ENCODE peak calls at places on chromosomes 7 and 10, in six cellular contexts. E, G, Y, O, H and K are unnamed samples.

GRCh38 chr7:3747452-3747851 is 446.4 kb downstream of the SDK1 start:
- DNase-seq in Y (no peak), H (no peak), G (no peak), E (no peak), O (no peak), K (no peak)

GRCh38 chr7:27400168-27400567 is 157.6 kb downstream of the EVX1 start:
- DNase-seq in Y (no peak), H (no peak), G (no peak), O (no peak), E (no peak), K (no peak)

GRCh38 chr10:62373995-62374861 is at the start of gene ZNF365:
- DNase-seq in G (no peak), O (no peak), E (no peak), Y (peak), H (peak), K (peak)

GRCh38 chr10:48543445-48543844 is 61.4 kb downstream of the ARHGAP22 start:
- DNase-seq in H (no peak), E (no peak), G (no peak), Y (no peak), O (no peak), K (no peak)

GRCh38 chr7:36129048-36129534 is 24.0 kb upstream of the EEPD1 start:
- DNase-seq in H (no peak), Y (no peak), G (peak), O (no peak), E (no peak), K (no peak)

GRCh38 chr7:69545175-69545574 is 53.1 kb upstream of the AUTS2 start:
- DNase-seq in E (no peak), G (no peak), Y (no peak), H (no peak), O (no peak), K (no peak)

GRCh38 chr7:157543276-157543675 is 206.5 kb downstream of the DNAJB6 start:
- DNase-seq in G (no peak), H (no peak), E (no peak), O (no peak), Y (no peak), K (no peak)

GRCh38 chr7:18610331-18610948 is 114.9 kb downstream of the HDAC9 start:
- DNase-seq in E (no peak), G (peak), Y (no peak), O (no peak), H (peak), K (peak)

GRCh38 chr7:92255308-92255707 is 9.5 kb downstream of the ANKIB1 start:
- DNase-seq in H (no peak), E (no peak), G (no peak), Y (no peak), O (no peak), K (no peak)

GRCh38 chr10:109696981-109697775 is 226.1 kb downstream of the XPNPEP1 start:
- DNase-seq in H (no peak), E (no peak), G (no peak), Y (no peak), O (no peak), K (no peak)

GRCh38 chr7:157700237-157701005 is 363.6 kb downstream of the DNAJB6 start:
- DNase-seq in G (no peak), O (no peak), E (no peak), H (no peak), Y (no peak), K (no peak)

GRCh38 chr10:117362313-117362712 is 12.9 kb downstream of the PDZD8 start:
- DNase-seq in Y (no peak), E (no peak), O (no peak), H (no peak), G (no peak), K (no peak)

GRCh38 chr10:70335246-70335613 is 47.2 kb downstream of the LRRC20 start:
- DNase-seq in O (no peak), H (no peak), Y (no peak), E (no peak), G (no peak), K (no peak)

GRCh38 chr7:44607141-44608068 is 978 bp downstream of the OGDH start:
- DNase-seq in O (no peak), E (no peak), H (no peak), Y (no peak), G (no peak), K (no peak)

GRCh38 chr10:36256905-36257304 is 614.8 kb upstream of the FZD8 start:
- DNase-seq in H (no peak), O (no peak), E (no peak), G (no peak), Y (no peak), K (no peak)

GRCh38 chr7:31114593-31115343 is 62.7 kb downstream of the ADCYAP1R1 start:
- DNase-seq in E (no peak), G (no peak), Y (no peak), H (peak), O (no peak), K (no peak)

GRCh38 chr10:108791794-108792474 is 1131.4 kb downstream of the XPNPEP1 start:
- DNase-seq in Y (no peak), G (no peak), E (no peak), O (no peak), H (no peak), K (no peak)

GRCh38 chr10:35890061-35890969 is 248.2 kb upstream of the FZD8 start:
- DNase-seq in H (no peak), G (no peak), O (no peak), Y (no peak), E (no peak), K (no peak)

GRCh38 chr10:86960003-86960862 is 1.8 kb downstream of the SNCG start:
- DNase-seq in E (peak), Y (peak), O (peak), G (peak), H (peak), K (peak)

GRCh38 chr10:13820119-13820518 is 233.4 kb downstream of the PRPF18 start:
- DNase-seq in G (no peak), E (no peak), O (no peak), Y (no peak), H (no peak), K (no peak)

GRCh38 chr10:74787457-74787856 is 38.9 kb upstream of the KAT6B start:
- DNase-seq in E (no peak), H (no peak), O (no peak), G (no peak), Y (peak), K (no peak)

GRCh38 chr10:91590904-91591791 is 41.7 kb downstream of the PPP1R3C start:
- DNase-seq in G (no peak), O (no peak), H (no peak), E (peak), Y (no peak), K (peak)

GRCh38 chr10:36489181-36489927 is 636.0 kb upstream of the ANKRD30A start:
- DNase-seq in G (no peak), H (no peak), Y (no peak), O (no peak), E (no peak), K (no peak)

GRCh38 chr7:55147101-55147500 is 128.3 kb downstream of the EGFR start:
- DNase-seq in G (no peak), E (no peak), Y (no peak), H (no peak), O (no peak), K (no peak)

GRCh38 chr10:49284356-49284755 is 14.6 kb upstream of the C10orf71 start:
- DNase-seq in O (no peak), H (no peak), Y (no peak), G (no peak), E (no peak), K (no peak)

GRCh38 chr10:23037561-23037960 is 57.8 kb upstream of the MSRB2 start:
- DNase-seq in Y (no peak), H (no peak), G (no peak), E (no peak), O (no peak), K (no peak)

GRCh38 chr7:54187886-54188518 is 354.2 kb upstream of the VSTM2A start:
- DNase-seq in Y (no peak), H (no peak), E (no peak), G (no peak), O (no peak), K (no peak)

GRCh38 chr7:30330134-30331111 is 46.0 kb downstream of the ZNRF2 start:
- DNase-seq in O (peak), E (no peak), Y (peak), H (no peak), G (no peak), K (no peak)

GRCh38 chr7:21028186-21028989 is 241.7 kb upstream of the SP8 start:
- DNase-seq in G (no peak), H (no peak), O (no peak), E (no peak), Y (no peak), K (no peak)

GRCh38 chr7:30468041-30468440 is 10.5 kb downstream of the NOD1 start:
- DNase-seq in Y (no peak), O (no peak), G (no peak), E (no peak), H (no peak), K (no peak)

GRCh38 chr10:78992333-78992732 is 76.4 kb upstream of the ZMIZ1 start:
- DNase-seq in Y (no peak), O (no peak), E (no peak), G (no peak), H (no peak), K (no peak)

GRCh38 chr10:78600740-78601139 is 468.0 kb upstream of the ZMIZ1 start:
- DNase-seq in Y (no peak), G (no peak), H (no peak), O (no peak), E (no peak), K (no peak)

GRCh38 chr7:141024668-141025067 is 9.9 kb upstream of the MRPS33 start:
- DNase-seq in Y (no peak), O (no peak), G (no peak), H (no peak), E (no peak), K (no peak)

GRCh38 chr7:42618649-42619315 is 293.1 kb downstream of the C7orf25 start:
- DNase-seq in H (no peak), Y (no peak), O (no peak), G (no peak), E (no peak), K (no peak)

GRCh38 chr7:155981703-155982102 is 169.4 kb upstream of the SHH start:
- DNase-seq in E (no peak), G (no peak), O (no peak), H (no peak), Y (no peak), K (no peak)

GRCh38 chr7:30936650-30937245 is 25.1 kb downstream of the AQP1 start:
- DNase-seq in H (no peak), O (no peak), E (no peak), G (no peak), Y (no peak), K (peak)

GRCh38 chr7:45687721-45688120 is 113.6 kb downstream of the ADCY1 start:
- DNase-seq in E (no peak), H (peak), G (no peak), O (no peak), Y (no peak), K (no peak)

GRCh38 chr7:68440870-68441269 is 1157.4 kb upstream of the AUTS2 start:
- DNase-seq in Y (no peak), H (no peak), G (no peak), E (no peak), O (no peak), K (peak)

GRCh38 chr10:14671383-14671782 is 103.3 kb downstream of the FAM107B start:
- DNase-seq in E (no peak), O (no peak), G (no peak), Y (no peak), H (peak), K (no peak)

GRCh38 chr7:13872751-13873150 is 116.7 kb downstream of the ETV1 start:
- DNase-seq in G (no peak), O (no peak), H (no peak), Y (no peak), E (no peak), K (no peak)
- TF ChIP-seq POLR2AphosphoS5 in G (no peak), O (no peak), H (no peak), Y (no peak), E (no peak), K (no peak)

GRCh38 chr7:130400120-130400572 is 19.9 kb downstream of the CPA1 start:
- DNase-seq in E (no peak), O (no peak), Y (no peak), H (no peak), G (no peak), K (no peak)
- TF ChIP-seq GABPA in E (no peak), O (no peak), Y (no peak), H (no peak), G (no peak), K (no peak)

DNA sequence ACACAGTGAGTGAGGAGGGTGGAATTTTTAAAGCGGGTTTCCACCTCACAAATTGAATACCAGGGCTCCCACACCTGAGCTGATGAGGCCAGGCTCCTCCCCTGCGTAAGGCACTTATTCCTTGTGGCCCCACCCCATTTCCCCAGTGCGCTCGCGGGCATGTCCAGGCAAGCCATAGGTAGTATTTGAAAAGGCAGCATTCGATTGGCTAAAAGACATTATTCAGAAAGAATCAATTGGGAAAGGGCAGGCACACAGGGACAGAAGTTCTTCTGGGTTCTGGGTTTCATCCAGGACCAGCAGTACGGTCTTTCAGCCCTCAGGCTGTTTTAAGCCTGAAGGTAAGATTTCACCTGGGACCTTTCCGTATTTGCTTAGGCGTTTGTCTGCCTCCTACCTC is 222.3 kb downstream of the BBS9 start:
- DNase-seq in Y (no peak), E (no peak), G (no peak), O (no peak), H (peak), K (no peak)
- TF ChIP-seq POLR2AphosphoS5 in Y (no peak), E (no peak), G (no peak), O (no peak), H (peak), K (no peak)

DNA sequence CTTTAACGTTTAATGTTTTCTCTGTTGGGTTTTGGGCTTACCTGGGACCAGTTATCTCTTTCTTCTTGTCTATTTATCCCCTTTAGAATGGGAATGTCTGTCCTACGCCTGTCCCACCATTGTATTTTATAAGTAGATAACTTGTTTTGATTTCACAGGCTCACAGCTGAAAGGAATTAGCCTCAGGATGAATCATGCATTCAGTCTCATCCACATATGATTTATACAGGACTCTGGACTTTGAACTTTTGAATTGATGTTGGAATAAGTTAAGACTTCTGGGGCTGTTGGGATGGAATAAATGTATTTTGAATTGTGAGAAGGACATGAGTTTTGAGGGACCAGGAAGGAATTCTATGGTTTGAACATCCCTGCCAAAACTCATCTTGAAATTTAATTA is 112.7 kb downstream of the AMPH start:
- DNase-seq in G (no peak), O (no peak), E (no peak), H (no peak), Y (no peak), K (no peak)
- TF ChIP-seq GABPA in G (no peak), O (no peak), E (no peak), H (no peak), Y (no peak), K (no peak)

GRCh38 chr7:104968648-104969047 is 45.4 kb upstream of the KMT2E start:
- DNase-seq in E (no peak), H (no peak), Y (no peak), G (no peak), O (no peak), K (no peak)
- TF ChIP-seq POLR2AphosphoS5 in E (no peak), H (no peak), Y (no peak), G (no peak), O (no peak), K (no peak)

DNA sequence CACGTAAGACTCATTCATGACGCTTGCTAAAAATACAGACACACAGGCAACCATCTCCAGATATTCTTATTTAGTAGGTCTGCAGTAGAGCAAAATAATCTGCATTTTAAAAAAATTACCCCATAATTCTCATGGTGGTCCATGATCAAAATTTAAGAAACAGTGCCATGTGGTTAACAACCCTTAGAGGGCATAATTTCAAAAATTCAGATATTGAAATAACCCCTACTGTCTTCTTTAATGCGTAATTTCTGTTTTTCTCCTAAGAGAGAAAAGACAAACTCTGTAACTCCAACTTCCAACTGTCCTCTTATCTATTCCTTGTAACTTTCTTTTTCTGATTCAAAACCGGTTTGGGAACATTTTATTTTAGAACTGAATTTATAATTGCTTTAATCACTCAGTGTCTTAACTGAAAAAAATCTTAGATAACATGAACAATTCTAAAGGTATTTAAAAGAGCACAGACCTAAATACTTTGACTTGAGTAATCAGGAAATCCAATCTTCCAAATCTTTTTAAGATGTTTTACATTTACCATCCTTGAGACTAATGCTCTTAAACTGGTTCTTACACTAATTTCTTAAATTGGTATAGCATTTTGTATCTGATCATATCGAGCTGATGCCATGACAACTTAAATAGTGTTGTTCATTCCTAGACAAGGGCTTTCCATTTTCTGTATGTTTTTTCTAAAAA is 148.0 kb downstream of the GALNT11 start:
- DNase-seq in G (no peak), O (no peak), E (no peak), Y (no peak), H (no peak), K (no peak)
- TF ChIP-seq GABPA in G (no peak), O (no peak), E (no peak), Y (no peak), H (no peak), K (no peak)